ENCODE peak calls at places on chromosomes 4 and X, in nine cellular contexts. H is Calu3; R is amniotic stem cell; D is neural progenitor cell; G is stimulated activated naive CD4-positive, alpha-beta T cell; Z is GM12865; S is HTR-8/SVneo; O is OCI-LY7; C is activated CD4-positive, alpha-beta T cell treated with anti-CD3 and anti-CD28 coated beads, Interleukin-2, amount 50 U/mL, for 48 hours. T is an unnamed sample.

GRCh38 chr4:3791910-3792542 is 25.8 kb downstream of the ADRA2C start:
- DNase-seq in O (peak; percentile 20), S (peak; percentile 47), Z (peak; percentile 28), R (no peak), H (peak; percentile 65), C (peak; percentile 28), G (no peak), D (peak; percentile 89), T (peak; percentile 4)

GRCh38 chr4:37953620-37954325 is 6.4 kb upstream of the PTTG2 start:
- DNase-seq in C (no peak), H (no peak), O (no peak), G (no peak), R (no peak), D (no peak), Z (no peak), S (no peak), T (no peak)

GRCh38 chrX:12702509-12703091 is 88.6 kb upstream of the PRPS2 start:
- DNase-seq in O (peak; percentile 10), R (no peak), D (peak; percentile 4), S (no peak), H (peak; percentile 56), Z (peak; percentile 1), C (peak; percentile 2), G (no peak), T (no peak)

GRCh38 chr4:122668241-122668640 is 47.4 kb upstream of the IL21 start:
- DNase-seq in H (no peak), O (no peak), G (no peak), R (peak; percentile 48), D (no peak), C (no peak), S (peak; percentile 32), Z (no peak), T (no peak)

GRCh38 chrX:7194606-7195005 is 46.7 kb upstream of the PUDP start:
- DNase-seq in H (no peak), O (no peak), D (no peak), Z (no peak), G (no peak), S (no peak), C (no peak), R (no peak), T (no peak)

GRCh38 chr4:102578270-102578669 is 77.1 kb downstream of the NFKB1 start:
- DNase-seq in Z (no peak), R (no peak), H (no peak), D (no peak), S (no peak), O (no peak), G (no peak), C (no peak), T (no peak)

GRCh38 chrX:17442898-17443297 is 67.9 kb downstream of the NHS start:
- DNase-seq in O (no peak), S (no peak), D (no peak), Z (no peak), G (no peak), H (no peak), R (no peak), C (no peak), T (no peak)

GRCh38 chr4:5993876-5994811 is 24.1 kb downstream of the C4orf50 start:
- DNase-seq in D (no peak), O (no peak), S (no peak), R (no peak), G (no peak), C (no peak), Z (no peak), H (no peak), T (no peak)

GRCh38 chrX:118212817-118213183 is 96.2 kb upstream of the KLHL13 start:
- DNase-seq in G (no peak), Z (peak; percentile 77), H (no peak), C (no peak), O (peak; percentile 50), S (no peak), R (no peak), D (no peak), T (peak; percentile 83)

GRCh38 chr4:99736846-99737245 is 79.2 kb upstream of the C4orf54 start:
- DNase-seq in D (no peak), S (no peak), R (no peak), Z (no peak), O (no peak), G (no peak), H (no peak), C (no peak), T (no peak)

GRCh38 chr4:1205641-1206298 is 33.4 kb upstream of the SPON2 start:
- DNase-seq in H (no peak), O (no peak), R (no peak), C (no peak), S (no peak), D (no peak), G (no peak), Z (no peak), T (no peak)

GRCh38 chr4:98150092-98150761 is 7.0 kb upstream of the STPG2 start:
- DNase-seq in S (no peak), R (peak; percentile 32), Z (no peak), G (no peak), D (no peak), H (no peak), C (no peak), O (no peak), T (no peak)

GRCh38 chr4:2251795-2252529 is 9.9 kb downstream of the MXD4 start:
- DNase-seq in Z (no peak), S (no peak), H (no peak), R (no peak), G (no peak), O (no peak), C (no peak), D (no peak), T (no peak)

GRCh38 chr4:163554870-163555465 is 60.5 kb downstream of the TMA16 start:
- DNase-seq in S (peak; percentile 26), D (no peak), G (no peak), H (no peak), Z (peak; percentile 40), C (no peak), R (peak; percentile 8), O (peak; percentile 68), T (peak; percentile 17)

GRCh38 chr4:153939570-153939969 is 150.7 kb upstream of the SFRP2 start:
- DNase-seq in O (no peak), H (no peak), G (no peak), C (no peak), S (no peak), R (no peak), D (no peak), Z (no peak), T (no peak)

GRCh38 chrX:69312141-69312670 is 147.0 kb upstream of the PJA1 start:
- DNase-seq in D (no peak), O (no peak), G (no peak), Z (no peak), C (no peak), H (no peak), R (no peak), S (no peak), T (no peak)

GRCh38 chrX:134807039-134807729 is 148.9 kb upstream of the PLAC1 start:
- DNase-seq in O (peak; percentile 93), D (peak; percentile 94), S (peak; percentile 65), G (peak; percentile 60), H (peak; percentile 83), C (peak; percentile 84), Z (peak; percentile 94), R (peak; percentile 84), T (peak; percentile 92)

GRCh38 chr4:106494066-106494465 is 125.5 kb upstream of the GIMD1 start:
- DNase-seq in S (no peak), H (no peak), Z (no peak), D (no peak), R (no peak), G (no peak), O (no peak), C (no peak), T (no peak)

GRCh38 chrX:95218964-95219363 is 1465.7 kb upstream of the DIAPH2 start:
- DNase-seq in G (no peak), O (no peak), H (no peak), Z (no peak), R (no peak), D (peak; percentile 47), C (no peak), S (no peak), T (no peak)